ENCODE peak calls at places on chromosome 20, in six cellular contexts. M is left cardiac atrium, C is GM13977, V is NCI-H1105, T is occipital lobe, O is NCI-H2029 treated with DMSO at 0.1 percent for 48 hours. X is an unnamed sample.

GRCh38 chr20:2767768-2768631 is 32.4 kb downstream of the CPXM1 start:
- DNase-seq in T (no peak), C (peak), O (peak), V (no peak), M (peak), X (no peak)

GRCh38 chr20:17449039-17449438 is 82.1 kb downstream of the BFSP1 start:
- DNase-seq in V (no peak), O (no peak), T (no peak), C (no peak), M (no peak), X (no peak)

GRCh38 chr20:24693466-24694156 is 224.2 kb downstream of the SYNDIG1 start:
- DNase-seq in M (no peak), O (no peak), V (no peak), T (no peak), C (no peak), X (no peak)

GRCh38 chr20:16279320-16279719 is 293.9 kb downstream of the KIF16B start:
- DNase-seq in V (no peak), O (no peak), C (no peak), M (no peak), T (no peak), X (no peak)

GRCh38 chr20:57409316-57409671 is 18.1 kb downstream of the RBM38 start:
- DNase-seq in T (no peak), O (no peak), C (no peak), V (no peak), M (no peak), X (no peak)

GRCh38 chr20:3163099-3164042 is 3.7 kb upstream of the FASTKD5 start:
- DNase-seq in M (no peak), T (no peak), C (no peak), V (no peak), O (peak), X (no peak)

GRCh38 chr20:51014797-51015722 is 7.8 kb downstream of the KCNG1 start:
- DNase-seq in O (no peak), T (no peak), M (no peak), C (peak), V (peak), X (peak)

GRCh38 chr20:46021361-46022359 is 7.4 kb upstream of the SLC12A5 start:
- DNase-seq in M (no peak), V (peak), T (peak), O (peak), C (peak), X (no peak)

GRCh38 chr20:9329356-9330092 is 184.9 kb upstream of the LAMP5 start:
- DNase-seq in C (no peak), O (no peak), V (no peak), T (no peak), M (no peak), X (no peak)

GRCh38 chr20:19975436-19975799 is 41.7 kb upstream of the NAA20 start:
- DNase-seq in O (no peak), V (no peak), M (peak), T (peak), C (no peak), X (no peak)

GRCh38 chr20:54649511-54649962 is 174.1 kb downstream of the DOK5 start:
- DNase-seq in C (peak), O (peak), V (peak), M (peak), T (peak), X (peak)

GRCh38 chr20:2696646-2697045 is 4.1 kb downstream of the EBF4 start:
- DNase-seq in V (no peak), M (no peak), O (no peak), C (no peak), T (no peak), X (no peak)

GRCh38 chr20:17617212-17617867 is 47.5 kb downstream of the DSTN start:
- DNase-seq in C (peak), M (peak), T (peak), V (peak), O (peak), X (peak)

GRCh38 chr20:52219441-52219840 is 27.9 kb upstream of the ZFP64 start:
- DNase-seq in V (no peak), C (no peak), O (peak), T (no peak), M (no peak), X (no peak)

GRCh38 chr20:24842591-24843442 is 106.3 kb upstream of the CST7 start:
- DNase-seq in O (no peak), C (peak), V (no peak), M (no peak), T (no peak), X (no peak)

GRCh38 chr20:40812415-40813212 is 123.6 kb upstream of the MAFB start:
- DNase-seq in T (no peak), M (no peak), V (no peak), C (no peak), O (no peak), X (no peak)

GRCh38 chr20:37522258-37523011 is 1.4 kb downstream of the NNAT start:
- DNase-seq in C (no peak), V (no peak), M (peak), T (peak), O (peak), X (no peak)

GRCh38 chr20:28562510-28562898 is 2695.0 kb upstream of the DEFB115 start:
- DNase-seq in V (no peak), C (no peak), O (no peak), M (no peak), T (no peak), X (no peak)

GRCh38 chr20:16821211-16822089 is 73.3 kb downstream of the OTOR start:
- DNase-seq in T (no peak), V (peak), M (no peak), C (peak), O (peak), X (no peak)

GRCh38 chr20:46879386-46879785 is 15.3 kb upstream of the EYA2 start:
- DNase-seq in T (no peak), V (no peak), M (no peak), O (no peak), C (no peak), X (no peak)

GRCh38 chr20:63709149-63709527 is 1.3 kb downstream of the ZGPAT start:
- DNase-seq in V (no peak), M (no peak), O (no peak), T (no peak), C (no peak), X (no peak)

GRCh38 chr20:57053798-57054552 is 212.5 kb downstream of the BMP7 start:
- DNase-seq in T (no peak), V (no peak), M (no peak), O (no peak), C (no peak), X (no peak)

GRCh38 chr20:40767530-40767924 is 78.5 kb upstream of the MAFB start:
- DNase-seq in M (no peak), O (no peak), V (no peak), T (no peak), C (no peak), X (no peak)

GRCh38 chr20:34042286-34042685 is 48.6 kb downstream of the RALY start:
- DNase-seq in V (peak), T (no peak), O (peak), C (no peak), M (no peak), X (no peak)

GRCh38 chr20:49676581-49677291 is 36.9 kb downstream of the B4GALT5 start:
- DNase-seq in O (no peak), M (no peak), C (peak), T (no peak), V (no peak), X (no peak)

GRCh38 chr20:40766790-40767529 is 77.9 kb upstream of the MAFB start:
- DNase-seq in O (no peak), V (no peak), C (no peak), T (no peak), M (no peak), X (no peak)

GRCh38 chr20:9919271-9920014 is 80.6 kb upstream of the PAK5 start:
- DNase-seq in C (peak), V (no peak), M (no peak), T (no peak), O (no peak), X (no peak)

GRCh38 chr20:10679269-10679668 is 5.5 kb upstream of the JAG1 start:
- DNase-seq in T (no peak), O (no peak), V (no peak), M (no peak), C (no peak), X (no peak)

GRCh38 chr20:31869942-31870702 is at the start of the genes DUSP15 and TTLL9:
- DNase-seq in O (no peak), M (peak), C (peak), V (peak), T (peak), X (no peak)

GRCh38 chr20:41367393-41367695 is 726 bp upstream of the EMILIN3 start:
- DNase-seq in O (no peak), M (no peak), V (no peak), C (no peak), T (no peak), X (no peak)

GRCh38 chr20:38268115-38268514 is 7.6 kb upstream of the KIAA1755 start:
- DNase-seq in O (no peak), T (no peak), V (no peak), M (no peak), C (no peak), X (no peak)

GRCh38 chr20:35849726-35850125 is 77.9 kb downstream of the PHF20 start:
- DNase-seq in M (no peak), O (no peak), T (peak), V (no peak), C (no peak), X (no peak)

GRCh38 chr20:53598140-53599038 is 4.8 kb upstream of the ZNF217 start:
- DNase-seq in V (no peak), C (peak), O (no peak), M (peak), T (no peak), X (no peak)

X was measured in uterus.